ENCODE peak calls at places on chromosome 14, in ten cellular contexts. Q is activated naive CD4-positive, alpha-beta T cell treated with anti-CD3 and anti-CD28 coated beads, Interleukin-2, amount 10 ng/mL, durations not matched to agents 7 days and 5 days; B is RWPE2; D is naive thymus-derived CD4-positive, alpha-beta T cell; F is heart right ventricle; V is adrenal gland; A is HT1080; T is frontal cortex; E is lower lobe of right lung; H is GM03348. U is an unnamed sample.

GRCh38 chr14:81388236-81388801 is 11.8 kb downstream of the STON2 start:
- DNase-seq in Q (no peak), B (no peak), D (no peak), F (no peak), V (no peak), A (no peak), T (no peak), E (no peak), H (no peak), U (no peak)

GRCh38 chr14:53630336-53630735 is 326.3 kb downstream of the BMP4 start:
- DNase-seq in Q (no peak), B (no peak), D (no peak), F (no peak), V (no peak), A (no peak), T (no peak), E (no peak), H (no peak), U (no peak)

GRCh38 chr14:101709962-101710891 is 51.3 kb upstream of the PPP2R5C start:
- DNase-seq in Q (no peak), B (peak; percentile 59), D (no peak), F (no peak), V (peak; percentile 38), A (no peak), T (no peak), E (no peak), H (no peak), U (no peak)

GRCh38 chr14:99728231-99728920 is 44.3 kb downstream of the CYP46A1 start:
- DNase-seq in Q (peak; percentile 16), B (peak; percentile 66), D (no peak), F (no peak), V (peak; percentile 43), A (no peak), T (no peak), E (peak; percentile 32), H (no peak), U (no peak)

GRCh38 chr14:42965512-42965911 is 1358.8 kb downstream of the LRFN5 start:
- DNase-seq in Q (no peak), B (no peak), D (no peak), F (no peak), V (no peak), A (no peak), T (no peak), E (no peak), H (no peak), U (no peak)

GRCh38 chr14:100640481-100641273 is 53.5 kb upstream of the BEGAIN start:
- DNase-seq in Q (peak; percentile 89), B (no peak), D (peak; percentile 35), F (no peak), V (no peak), A (peak; percentile 78), T (no peak), E (no peak), H (no peak), U (peak; percentile 11)

GRCh38 chr14:33564774-33565630 is 385.9 kb downstream of the EGLN3 start:
- DNase-seq in Q (no peak), B (no peak), D (no peak), F (no peak), V (no peak), A (peak; percentile 91), T (no peak), E (no peak), H (no peak), U (no peak)

GRCh38 chr14:62938774-62939173 is 106.5 kb downstream of the KCNH5 start:
- DNase-seq in Q (no peak), B (no peak), D (no peak), F (no peak), V (no peak), A (no peak), T (no peak), E (no peak), H (no peak), U (no peak)

GRCh38 chr14:76232782-76233181 is 81.1 kb downstream of the GPATCH2L start:
- DNase-seq in Q (no peak), B (no peak), D (no peak), F (no peak), V (no peak), A (no peak), T (no peak), E (no peak), H (no peak), U (no peak)

GRCh38 chr14:103856105-103856504 is 8.7 kb upstream of the PPP1R13B start:
- DNase-seq in Q (no peak), B (no peak), D (no peak), F (no peak), V (no peak), A (no peak), T (no peak), E (peak; percentile 44), H (no peak), U (no peak)

GRCh38 chr14:91875515-91876286 is 8.4 kb upstream of the TC2N start:
- DNase-seq in Q (no peak), B (no peak), D (no peak), F (no peak), V (no peak), A (no peak), T (no peak), E (no peak), H (no peak), U (no peak)

GRCh38 chr14:45252356-45253069 is 489 bp downstream of the MIS18BP1 start:
- DNase-seq in Q (peak; percentile 43), B (no peak), D (no peak), F (no peak), V (no peak), A (no peak), T (no peak), E (no peak), H (no peak), U (peak; percentile 7)

GRCh38 chr14:24279301-24280186 is 8.1 kb upstream of the RABGGTA start:
- DNase-seq in Q (peak; percentile 55), B (no peak), D (peak; percentile 69), F (peak; percentile 40), V (peak; percentile 78), A (peak; percentile 34), T (no peak), E (no peak), H (no peak), U (no peak)

GRCh38 chr14:22296722-22297121 is 292.3 kb downstream of the DAD1 start:
- DNase-seq in Q (no peak), B (no peak), D (no peak), F (no peak), V (no peak), A (peak; percentile 23), T (no peak), E (no peak), H (peak; percentile 11), U (no peak)

GRCh38 chr14:88625671-88626070 is 62.8 kb downstream of the ZC3H14 start:
- DNase-seq in Q (no peak), B (no peak), D (no peak), F (no peak), V (no peak), A (no peak), T (no peak), E (no peak), H (no peak), U (no peak)

GRCh38 chr14:70909788-70910614 is 2.7 kb downstream of the PCNX1 start:
- DNase-seq in Q (no peak), B (no peak), D (peak; percentile 56), F (no peak), V (no peak), A (no peak), T (no peak), E (no peak), H (no peak), U (no peak)

GRCh38 chr14:56886471-56887062 is 76.3 kb upstream of the OTX2 start:
- DNase-seq in Q (no peak), B (no peak), D (no peak), F (no peak), V (no peak), A (no peak), T (no peak), E (no peak), H (no peak), U (no peak)

GRCh38 chr14:75303415-75303814 is 24.8 kb downstream of the FOS start:
- DNase-seq in Q (peak; percentile 72), B (no peak), D (peak; percentile 48), F (peak; percentile 39), V (peak; percentile 91), A (peak; percentile 64), T (peak; percentile 61), E (peak; percentile 70), H (peak; percentile 78), U (peak; percentile 69)

GRCh38 chr14:78197088-78197487 is 26.9 kb downstream of the NRXN3 start:
- DNase-seq in Q (no peak), B (no peak), D (no peak), F (no peak), V (no peak), A (no peak), T (no peak), E (no peak), H (no peak), U (no peak)

GRCh38 chr14:68585690-68586089 is 207.2 kb downstream of the ZFP36L1 start:
- DNase-seq in Q (no peak), B (no peak), D (no peak), F (no peak), V (no peak), A (no peak), T (no peak), E (no peak), H (peak; percentile 40), U (no peak)

GRCh38 chr14:92987148-92987570 is 64.2 kb downstream of the CHGA start:
- DNase-seq in Q (no peak), B (no peak), D (no peak), F (no peak), V (no peak), A (no peak), T (no peak), E (no peak), H (no peak), U (no peak)

GRCh38 chr14:22887990-22888378 is 5.0 kb downstream of the REM2 start:
- DNase-seq in Q (peak; percentile 42), B (no peak), D (peak; percentile 53), F (no peak), V (no peak), A (no peak), T (no peak), E (no peak), H (no peak), U (no peak)

GRCh38 chr14:49970474-49971147 is 77.7 kb downstream of the ARF6 start:
- DNase-seq in Q (peak; percentile 36), B (no peak), D (no peak), F (no peak), V (no peak), A (no peak), T (no peak), E (no peak), H (peak; percentile 23), U (peak; percentile 18)

GRCh38 chr14:96649327-96649601 is 147.1 kb downstream of the PAPOLA start:
- DNase-seq in Q (no peak), B (no peak), D (no peak), F (no peak), V (no peak), A (no peak), T (no peak), E (no peak), H (no peak), U (no peak)